ENCODE peak calls at places on chromosomes 13 and 19, in ten cellular contexts. One of them, this sample, is unnamed.

GRCh38 chr13:97226788-97227627 is 4.9 kb downstream of the MBNL2 start:
- DNase-seq in HL-60: no peak
- DNase-seq in stomach: peak; percentile 34
- DNase-seq in GM23338: peak; percentile 80
- DNase-seq in suprapubic skin: no peak
- DNase-seq in transverse colon: peak; percentile 64
- DNase-seq in spleen: no peak
- DNase-seq in prostate gland: no peak
- DNase-seq in HCT116: no peak
- DNase-seq in breast epithelium: no peak
- DNase-seq in this sample: no peak

GRCh38 chr13:112700291-112701060 is 10.6 kb downstream of the ATP11A start:
- DNase-seq in spleen: peak; percentile 67
- DNase-seq in stomach: peak; percentile 19
- DNase-seq in HL-60: no peak
- DNase-seq in HCT116: no peak
- DNase-seq in prostate gland: no peak
- DNase-seq in breast epithelium: no peak
- DNase-seq in transverse colon: no peak
- DNase-seq in suprapubic skin: no peak
- DNase-seq in GM23338: no peak
- DNase-seq in this sample: no peak

GRCh38 chr19:10408511-10409291 is 5.4 kb upstream of the CDC37 start:
- DNase-seq in suprapubic skin: no peak
- DNase-seq in GM23338: no peak
- DNase-seq in spleen: peak; percentile 92
- DNase-seq in stomach: no peak
- DNase-seq in HCT116: no peak
- DNase-seq in breast epithelium: no peak
- DNase-seq in prostate gland: no peak
- DNase-seq in transverse colon: peak; percentile 62
- DNase-seq in HL-60: peak; percentile 55
- DNase-seq in this sample: no peak

GRCh38 chr13:96011291-96011875 is 41.8 kb downstream of the UGGT2 start:
- DNase-seq in spleen: no peak
- DNase-seq in GM23338: no peak
- DNase-seq in suprapubic skin: no peak
- DNase-seq in HL-60: no peak
- DNase-seq in prostate gland: no peak
- DNase-seq in transverse colon: no peak
- DNase-seq in HCT116: no peak
- DNase-seq in stomach: no peak
- DNase-seq in breast epithelium: no peak
- DNase-seq in this sample: no peak

GRCh38 chr13:98998831-98999634 is 21.2 kb upstream of the DOCK9 start:
- DNase-seq in prostate gland: no peak
- DNase-seq in suprapubic skin: no peak
- DNase-seq in breast epithelium: no peak
- DNase-seq in transverse colon: no peak
- DNase-seq in GM23338: no peak
- DNase-seq in HL-60: no peak
- DNase-seq in stomach: no peak
- DNase-seq in spleen: no peak
- DNase-seq in HCT116: no peak
- DNase-seq in this sample: no peak

GRCh38 chr13:102839462-102839861 is 6.4 kb upstream of the ERCC5 start:
- DNase-seq in HCT116: no peak
- DNase-seq in GM23338: no peak
- DNase-seq in spleen: no peak
- DNase-seq in transverse colon: no peak
- DNase-seq in breast epithelium: no peak
- DNase-seq in HL-60: no peak
- DNase-seq in stomach: no peak
- DNase-seq in suprapubic skin: no peak
- DNase-seq in prostate gland: no peak
- DNase-seq in this sample: no peak

GRCh38 chr13:30107536-30108136 is 199.7 kb downstream of the KATNAL1 start:
- DNase-seq in GM23338: no peak
- DNase-seq in HCT116: no peak
- DNase-seq in breast epithelium: no peak
- DNase-seq in HL-60: peak; percentile 90
- DNase-seq in prostate gland: no peak
- DNase-seq in transverse colon: peak; percentile 17
- DNase-seq in spleen: no peak
- DNase-seq in stomach: peak; percentile 37
- DNase-seq in suprapubic skin: peak; percentile 77
- DNase-seq in this sample: no peak

GRCh38 chr19:13797870-13798269 is 2.6 kb downstream of the ZSWIM4 start:
- DNase-seq in transverse colon: no peak
- DNase-seq in spleen: no peak
- DNase-seq in breast epithelium: peak; percentile 77
- DNase-seq in HL-60: no peak
- DNase-seq in stomach: peak; percentile 65
- DNase-seq in HCT116: no peak
- DNase-seq in GM23338: no peak
- DNase-seq in suprapubic skin: no peak
- DNase-seq in prostate gland: peak; percentile 51
- DNase-seq in this sample: no peak

GRCh38 chr13:80979035-80979641 is 638.2 kb upstream of the SPRY2 start:
- DNase-seq in HCT116: peak; percentile 46
- DNase-seq in suprapubic skin: no peak
- DNase-seq in spleen: no peak
- DNase-seq in breast epithelium: no peak
- DNase-seq in prostate gland: no peak
- DNase-seq in HL-60: peak; percentile 75
- DNase-seq in transverse colon: peak; percentile 26
- DNase-seq in GM23338: peak; percentile 78
- DNase-seq in stomach: peak; percentile 28
- DNase-seq in this sample: peak; percentile 66

GRCh38 chr19:41546386-41546789 is 29.6 kb upstream of the CEACAM21 start:
- DNase-seq in HL-60: peak; percentile 84
- DNase-seq in GM23338: no peak
- DNase-seq in suprapubic skin: no peak
- DNase-seq in transverse colon: peak; percentile 58
- DNase-seq in prostate gland: no peak
- DNase-seq in stomach: no peak
- DNase-seq in HCT116: no peak
- DNase-seq in breast epithelium: no peak
- DNase-seq in spleen: peak; percentile 87
- DNase-seq in this sample: no peak

GRCh38 chr13:22081430-22081829 is 410.6 kb downstream of the FGF9 start:
- DNase-seq in GM23338: no peak
- DNase-seq in HL-60: no peak
- DNase-seq in breast epithelium: no peak
- DNase-seq in transverse colon: no peak
- DNase-seq in spleen: no peak
- DNase-seq in suprapubic skin: no peak
- DNase-seq in HCT116: no peak
- DNase-seq in stomach: no peak
- DNase-seq in prostate gland: no peak
- DNase-seq in this sample: no peak

GRCh38 chr13:30373727-30374126 is 48.6 kb upstream of the UBE2L5 start:
- DNase-seq in HL-60: peak; percentile 54
- DNase-seq in transverse colon: peak; percentile 66
- DNase-seq in GM23338: no peak
- DNase-seq in HCT116: no peak
- DNase-seq in spleen: peak; percentile 88
- DNase-seq in breast epithelium: no peak
- DNase-seq in stomach: no peak
- DNase-seq in prostate gland: no peak
- DNase-seq in suprapubic skin: no peak
- DNase-seq in this sample: no peak

DNA sequence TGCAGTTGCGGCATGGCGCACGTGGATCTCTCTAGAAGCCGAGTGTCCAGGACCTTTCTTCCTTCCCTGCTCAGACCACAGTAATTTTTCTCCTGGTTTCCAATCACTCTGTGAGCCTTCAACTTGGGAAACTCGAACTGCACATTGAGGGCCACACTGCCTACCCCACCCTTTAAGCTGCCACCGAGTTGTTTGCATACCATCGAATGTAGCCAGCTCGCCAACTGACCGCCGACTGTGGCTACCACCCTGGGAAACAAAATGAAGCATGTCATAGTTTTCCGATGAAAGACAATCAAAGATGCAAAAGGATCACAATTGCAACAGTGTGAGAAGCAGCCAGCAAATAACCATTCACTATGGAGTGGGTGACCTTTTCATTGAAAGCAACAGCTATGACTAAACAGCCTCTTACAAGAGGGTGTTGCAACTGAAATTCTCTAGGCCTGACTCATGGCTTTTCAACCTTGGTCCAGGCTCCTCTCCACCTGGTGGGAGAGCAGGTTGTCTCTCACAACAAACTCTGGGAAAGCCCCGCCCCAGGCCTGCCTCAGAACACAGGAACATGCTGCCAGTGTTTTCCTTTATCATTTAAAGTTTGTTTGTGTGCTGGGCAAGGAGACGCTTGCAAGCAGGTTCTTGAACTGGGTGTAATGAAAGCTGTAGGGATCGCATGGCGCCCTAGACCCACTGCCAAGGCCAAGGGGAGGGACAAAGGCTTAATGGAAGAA is 141.7 kb upstream of the SERP2 start:
- DNase-seq in GM23338: peak; percentile 77
- DNase-seq in spleen: no peak
- DNase-seq in prostate gland: peak; percentile 95
- DNase-seq in suprapubic skin: peak; percentile 86
- DNase-seq in HCT116: peak; percentile 97
- DNase-seq in stomach: peak; percentile 82
- DNase-seq in transverse colon: peak; percentile 76
- DNase-seq in HL-60: no peak
- DNase-seq in breast epithelium: peak; percentile 83
- DNase-seq in this sample: no peak
- TF ChIP-seq POLR2AphosphoS5 in GM23338: no peak
- TF ChIP-seq POLR2AphosphoS5 in spleen: no peak
- TF ChIP-seq POLR2AphosphoS5 in prostate gland: peak; percentile 94
- TF ChIP-seq POLR2AphosphoS5 in suprapubic skin: peak; percentile 43
- TF ChIP-seq POLR2AphosphoS5 in HCT116: peak; percentile 67
- TF ChIP-seq POLR2AphosphoS5 in stomach: peak; percentile 90
- TF ChIP-seq POLR2AphosphoS5 in transverse colon: peak; percentile 68
- TF ChIP-seq POLR2AphosphoS5 in HL-60: no peak
- TF ChIP-seq POLR2AphosphoS5 in breast epithelium: peak; percentile 81
- TF ChIP-seq POLR2AphosphoS5 in this sample: no peak

DNA sequence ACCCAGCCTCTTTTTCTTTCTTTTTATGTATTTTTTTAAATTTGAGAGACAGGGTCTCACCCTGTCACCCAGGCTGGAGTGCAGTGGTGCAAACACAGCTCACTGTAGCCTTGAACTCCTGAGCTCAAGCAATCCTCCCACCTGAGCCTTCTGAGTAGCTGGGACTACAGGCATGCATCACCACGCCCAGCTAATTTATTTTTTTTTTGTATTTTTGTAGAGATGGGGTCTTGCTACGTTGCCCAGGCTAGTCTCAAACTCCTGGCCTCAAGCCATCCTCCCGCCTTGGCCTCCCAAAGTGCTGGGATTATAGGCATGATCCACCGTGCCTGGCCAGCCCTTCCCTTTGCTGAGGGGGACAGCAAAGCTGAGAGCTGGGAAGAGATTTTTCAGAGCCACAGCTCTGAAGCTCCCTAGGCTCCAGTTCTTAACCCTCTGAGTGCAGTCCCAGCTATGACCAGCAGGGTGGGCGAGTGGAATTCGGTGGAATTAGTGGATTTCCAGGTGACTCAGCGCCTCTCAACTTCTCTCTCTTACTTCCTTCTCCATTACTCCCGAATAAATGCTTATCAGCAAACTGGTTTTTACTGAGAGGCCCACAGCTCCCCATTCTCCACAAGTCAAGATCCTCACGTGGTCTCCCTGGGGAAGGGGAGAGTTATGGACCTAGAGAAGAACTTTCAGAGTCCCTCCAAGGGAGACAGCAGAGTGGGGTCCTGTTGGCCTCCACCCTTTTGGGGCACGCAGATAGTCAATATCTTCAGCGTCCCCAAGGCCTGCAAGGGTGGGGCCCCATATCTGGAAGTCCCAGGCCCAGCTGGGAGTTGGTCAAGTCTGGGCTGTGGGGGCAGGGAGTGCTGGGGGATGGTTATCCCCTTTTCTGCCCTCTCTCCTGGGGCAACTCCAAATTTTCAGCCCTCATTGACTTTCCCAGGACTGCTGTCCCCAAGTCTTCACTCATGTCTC is 1.2 kb downstream of the BLVRB start:
- DNase-seq in spleen: peak; percentile 86
- DNase-seq in GM23338: peak; percentile 94
- DNase-seq in HL-60: peak; percentile 79
- DNase-seq in suprapubic skin: peak; percentile 88
- DNase-seq in prostate gland: peak; percentile 69
- DNase-seq in transverse colon: peak; percentile 93
- DNase-seq in stomach: peak; percentile 92
- DNase-seq in HCT116: peak; percentile 85
- DNase-seq in breast epithelium: peak; percentile 75
- DNase-seq in this sample: peak; percentile 69
- TF ChIP-seq POLR2AphosphoS5 in spleen: peak; percentile 43
- TF ChIP-seq POLR2AphosphoS5 in GM23338: no peak
- TF ChIP-seq POLR2AphosphoS5 in HL-60: no peak
- TF ChIP-seq POLR2AphosphoS5 in suprapubic skin: no peak
- TF ChIP-seq POLR2AphosphoS5 in prostate gland: peak; percentile 74
- TF ChIP-seq POLR2AphosphoS5 in transverse colon: no peak
- TF ChIP-seq POLR2AphosphoS5 in stomach: peak; percentile 78
- TF ChIP-seq POLR2AphosphoS5 in HCT116: peak; percentile 14
- TF ChIP-seq POLR2AphosphoS5 in breast epithelium: no peak
- TF ChIP-seq POLR2AphosphoS5 in this sample: no peak

DNA sequence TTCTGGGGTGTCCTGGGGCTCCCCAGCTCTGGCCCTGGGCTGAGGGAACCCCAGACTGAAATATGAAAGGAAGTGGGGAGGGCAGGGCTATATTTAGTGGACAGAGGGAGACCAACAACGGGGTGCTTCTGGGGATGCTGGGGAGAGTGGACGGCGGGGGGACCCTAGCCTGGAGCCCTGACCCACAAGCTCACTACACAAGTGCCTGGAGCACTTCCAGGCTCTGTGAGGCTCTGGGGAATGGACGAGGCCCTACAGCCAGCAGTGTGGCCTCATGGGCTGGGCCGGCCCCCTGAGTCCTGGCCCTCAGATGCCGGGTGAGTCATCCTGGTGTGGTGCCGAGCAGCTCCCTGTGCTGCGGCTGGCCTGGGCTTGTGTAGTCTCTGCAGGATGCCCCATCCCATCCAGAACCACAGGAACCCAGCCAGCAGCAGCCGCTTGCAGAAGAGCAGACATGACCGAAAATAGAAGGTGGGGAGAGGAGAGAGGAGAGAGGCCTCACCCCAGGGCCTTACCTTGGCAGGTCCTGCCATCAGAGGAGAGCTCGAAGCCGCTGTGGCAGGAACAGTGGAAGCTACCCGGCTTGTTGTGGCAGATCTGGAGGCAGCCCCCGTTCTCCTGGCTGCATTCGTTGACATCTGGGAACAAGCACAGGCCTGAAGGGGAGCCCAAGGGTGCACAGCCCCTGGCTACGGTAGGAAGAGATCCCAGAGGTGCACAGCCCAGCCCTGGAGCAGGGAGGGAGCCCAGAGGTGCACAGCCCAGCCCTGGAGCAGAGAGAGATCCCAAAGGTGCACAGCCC is 26.1 kb downstream of the GAS6 start:
- DNase-seq in transverse colon: peak; percentile 84
- DNase-seq in breast epithelium: peak; percentile 96
- DNase-seq in spleen: no peak
- DNase-seq in stomach: peak; percentile 89
- DNase-seq in HCT116: peak; percentile 67
- DNase-seq in HL-60: no peak
- DNase-seq in prostate gland: peak; percentile 95
- DNase-seq in GM23338: no peak
- DNase-seq in suprapubic skin: peak; percentile 96
- DNase-seq in this sample: no peak
- TF ChIP-seq POLR2AphosphoS5 in transverse colon: peak; percentile 45
- TF ChIP-seq POLR2AphosphoS5 in breast epithelium: peak; percentile 55
- TF ChIP-seq POLR2AphosphoS5 in spleen: peak; percentile 22
- TF ChIP-seq POLR2AphosphoS5 in stomach: peak; percentile 64
- TF ChIP-seq POLR2AphosphoS5 in HCT116: peak; percentile 49
- TF ChIP-seq POLR2AphosphoS5 in HL-60: no peak
- TF ChIP-seq POLR2AphosphoS5 in prostate gland: peak; percentile 82
- TF ChIP-seq POLR2AphosphoS5 in GM23338: no peak
- TF ChIP-seq POLR2AphosphoS5 in suprapubic skin: no peak
- TF ChIP-seq POLR2AphosphoS5 in this sample: no peak

GRCh38 chr13:93554514-93554913 is 327.9 kb downstream of the GPC6 start:
- DNase-seq in HL-60: no peak
- DNase-seq in GM23338: peak; percentile 57
- DNase-seq in breast epithelium: no peak
- DNase-seq in transverse colon: no peak
- DNase-seq in stomach: no peak
- DNase-seq in spleen: no peak
- DNase-seq in HCT116: no peak
- DNase-seq in suprapubic skin: no peak
- DNase-seq in prostate gland: no peak
- DNase-seq in this sample: no peak
- TF ChIP-seq POLR2AphosphoS5 in HL-60: no peak
- TF ChIP-seq POLR2AphosphoS5 in GM23338: no peak
- TF ChIP-seq POLR2AphosphoS5 in breast epithelium: no peak
- TF ChIP-seq POLR2AphosphoS5 in transverse colon: no peak
- TF ChIP-seq POLR2AphosphoS5 in stomach: no peak
- TF ChIP-seq POLR2AphosphoS5 in spleen: no peak
- TF ChIP-seq POLR2AphosphoS5 in HCT116: no peak
- TF ChIP-seq POLR2AphosphoS5 in suprapubic skin: no peak
- TF ChIP-seq POLR2AphosphoS5 in prostate gland: no peak
- TF ChIP-seq POLR2AphosphoS5 in this sample: no peak

This sample was measured in SK-N-MC.